ENCODE peak calls at places on chromosomes 6 and 20, in seven cellular contexts. I is cardiac fibroblast, E is A673, Q is AG10803, A is IMR-90, R is PC-9, O is dorsolateral prefrontal cortex. L is an unnamed sample.

GRCh38 chr20:13291167-13291566 is 70.1 kb downstream of the ISM1 start:
- DNase-seq in I (no peak), E (no peak), Q (no peak), A (no peak), R (no peak), O (no peak), L (no peak)

GRCh38 chr6:132598473-132598872 is 8.9 kb upstream of the TAAR5 start:
- DNase-seq in I (peak), E (peak), Q (no peak), A (no peak), R (peak), O (no peak), L (no peak)

GRCh38 chr6:70547905-70548304 is 18.8 kb upstream of the SDHAF4 start:
- DNase-seq in I (no peak), E (no peak), Q (no peak), A (no peak), R (no peak), O (no peak), L (no peak)

GRCh38 chr6:138099832-138100231 is 7.4 kb downstream of the PERP start:
- DNase-seq in I (peak), E (no peak), Q (peak), A (peak), R (peak), O (no peak), L (peak)

GRCh38 chr6:73657201-73657600 is 3.4 kb upstream of the SLC17A5 start:
- DNase-seq in I (no peak), E (no peak), Q (no peak), A (no peak), R (peak), O (no peak), L (no peak)

GRCh38 chr6:47715782-47716181 is 17.4 kb downstream of the ADGRF4 start:
- DNase-seq in I (no peak), E (no peak), Q (no peak), A (no peak), R (no peak), O (no peak), L (no peak)

GRCh38 chr6:1670711-1671462 is 61.2 kb downstream of the FOXC1 start:
- DNase-seq in I (peak), E (no peak), Q (no peak), A (peak), R (peak), O (no peak), L (peak)

GRCh38 chr6:96700931-96701330 is 136.3 kb downstream of the GPR63 start:
- DNase-seq in I (no peak), E (peak), Q (no peak), A (no peak), R (no peak), O (no peak), L (no peak)

GRCh38 chr20:24034820-24035219 is 46.2 kb upstream of the GGTLC1 start:
- DNase-seq in I (peak), E (no peak), Q (peak), A (no peak), R (peak), O (no peak), L (no peak)

GRCh38 chr6:70667256-70667710 is 400 bp upstream of the SMAP1 start:
- DNase-seq in I (no peak), E (no peak), Q (no peak), A (no peak), R (no peak), O (no peak), L (no peak)

GRCh38 chr6:30345852-30346251 is 896 bp downstream of the RPP21 start:
- DNase-seq in I (no peak), E (no peak), Q (no peak), A (no peak), R (no peak), O (no peak), L (no peak)

GRCh38 chr20:57024849-57025248 is 241.6 kb downstream of the BMP7 start:
- DNase-seq in I (no peak), E (no peak), Q (no peak), A (no peak), R (no peak), O (no peak), L (no peak)

GRCh38 chr6:140281236-140281635 is 906.8 kb upstream of the CITED2 start:
- DNase-seq in I (no peak), E (no peak), Q (no peak), A (peak), R (no peak), O (no peak), L (no peak)

GRCh38 chr6:1527098-1527497 is 82.6 kb upstream of the FOXC1 start:
- DNase-seq in I (peak), E (no peak), Q (peak), A (peak), R (no peak), O (peak), L (peak)

GRCh38 chr20:48638546-48638945 is 189.3 kb downstream of the PREX1 start:
- DNase-seq in I (peak), E (no peak), Q (peak), A (peak), R (peak), O (no peak), L (peak)

GRCh38 chr6:81088133-81088532 is 664.3 kb downstream of the TENT5A start:
- DNase-seq in I (no peak), E (no peak), Q (no peak), A (no peak), R (no peak), O (no peak), L (no peak)

GRCh38 chr6:130517444-130517931 is 151.7 kb downstream of the TMEM200A start:
- DNase-seq in I (peak), E (no peak), Q (peak), A (peak), R (peak), O (no peak), L (no peak)

GRCh38 chr6:169161572-169162167 is 92.0 kb downstream of the THBS2 start:
- DNase-seq in I (no peak), E (no peak), Q (no peak), A (peak), R (no peak), O (no peak), L (no peak)

GRCh38 chr20:44613575-44613974 is 31.2 kb downstream of the PKIG start:
- DNase-seq in I (no peak), E (no peak), Q (no peak), A (no peak), R (no peak), O (no peak), L (no peak)

GRCh38 chr6:158024566-158025297 is 43.1 kb downstream of the SYNJ2 start:
- DNase-seq in I (no peak), E (no peak), Q (no peak), A (peak), R (no peak), O (no peak), L (no peak)

GRCh38 chr6:166464068-166464410 is 81.3 kb upstream of the MPC1 start:
- DNase-seq in I (no peak), E (no peak), Q (no peak), A (no peak), R (no peak), O (no peak), L (no peak)

GRCh38 chr6:30787954-30788353 is 43.6 kb upstream of the IER3 start:
- DNase-seq in I (no peak), E (no peak), Q (peak), A (no peak), R (no peak), O (no peak), L (no peak)

GRCh38 chr6:125780540-125781306 is 10.0 kb upstream of the NCOA7 start:
- DNase-seq in I (peak), E (peak), Q (peak), A (peak), R (peak), O (no peak), L (peak)

GRCh38 chr6:18997375-18997826 is 610.3 kb downstream of the RNF144B start:
- DNase-seq in I (peak), E (peak), Q (peak), A (peak), R (peak), O (no peak), L (peak)

GRCh38 chr6:10719386-10720228 is 3.3 kb upstream of the TMEM14C start:
- DNase-seq in I (peak), E (peak), Q (peak), A (no peak), R (peak), O (no peak), L (peak)

GRCh38 chr6:14638932-14639875 is 521.6 kb downstream of the CD83 start:
- DNase-seq in I (peak), E (peak), Q (peak), A (peak), R (no peak), O (no peak), L (peak)

GRCh38 chr20:63309261-63310071 is 16.5 kb downstream of the COL20A1 start:
- DNase-seq in I (peak), E (peak), Q (peak), A (peak), R (no peak), O (peak), L (peak)

GRCh38 chr6:121436966-121437756 is 1.7 kb downstream of the GJA1 start:
- DNase-seq in I (peak), E (peak), Q (peak), A (peak), R (no peak), O (no peak), L (peak)

GRCh38 chr6:127120109-127120786 is 1.8 kb downstream of the RSPO3 start:
- DNase-seq in I (no peak), E (peak), Q (no peak), A (no peak), R (no peak), O (no peak), L (no peak)

GRCh38 chr20:36470482-36471062 is 70.7 kb upstream of the MYL9 start:
- DNase-seq in I (no peak), E (no peak), Q (no peak), A (no peak), R (no peak), O (no peak), L (no peak)

GRCh38 chr6:141682391-141682790 is 450.3 kb upstream of the GJE1 start:
- DNase-seq in I (no peak), E (no peak), Q (peak), A (no peak), R (no peak), O (no peak), L (no peak)

GRCh38 chr20:44695295-44696230 is 19.6 kb upstream of the CCN5 start:
- DNase-seq in I (peak), E (no peak), Q (peak), A (peak), R (no peak), O (no peak), L (peak)

GRCh38 chr6:21033095-21033494 is 498.8 kb downstream of the CDKAL1 start:
- DNase-seq in I (no peak), E (no peak), Q (peak), A (no peak), R (no peak), O (no peak), L (no peak)
- TF ChIP-seq CTCF in I (no peak), E (no peak), Q (no peak), A (no peak), R (no peak), O (no peak), L (no peak)

GRCh38 chr6:41723936-41724637 is 11.3 kb downstream of the TFEB start:
- DNase-seq in I (no peak), E (no peak), Q (no peak), A (no peak), R (no peak), O (no peak), L (no peak)
- H3K4me3 ChIP-seq in I (no peak), E (no peak), Q (no peak), A (no peak), R (no peak), O (no peak), L (no peak)

GRCh38 chr6:24105146-24105545 is 20.9 kb upstream of the NRSN1 start:
- DNase-seq in I (no peak), E (no peak), Q (no peak), A (no peak), R (no peak), O (no peak), L (no peak)
- TF ChIP-seq CTCF in I (no peak), E (no peak), Q (no peak), A (no peak), R (no peak), O (no peak), L (no peak)

DNA sequence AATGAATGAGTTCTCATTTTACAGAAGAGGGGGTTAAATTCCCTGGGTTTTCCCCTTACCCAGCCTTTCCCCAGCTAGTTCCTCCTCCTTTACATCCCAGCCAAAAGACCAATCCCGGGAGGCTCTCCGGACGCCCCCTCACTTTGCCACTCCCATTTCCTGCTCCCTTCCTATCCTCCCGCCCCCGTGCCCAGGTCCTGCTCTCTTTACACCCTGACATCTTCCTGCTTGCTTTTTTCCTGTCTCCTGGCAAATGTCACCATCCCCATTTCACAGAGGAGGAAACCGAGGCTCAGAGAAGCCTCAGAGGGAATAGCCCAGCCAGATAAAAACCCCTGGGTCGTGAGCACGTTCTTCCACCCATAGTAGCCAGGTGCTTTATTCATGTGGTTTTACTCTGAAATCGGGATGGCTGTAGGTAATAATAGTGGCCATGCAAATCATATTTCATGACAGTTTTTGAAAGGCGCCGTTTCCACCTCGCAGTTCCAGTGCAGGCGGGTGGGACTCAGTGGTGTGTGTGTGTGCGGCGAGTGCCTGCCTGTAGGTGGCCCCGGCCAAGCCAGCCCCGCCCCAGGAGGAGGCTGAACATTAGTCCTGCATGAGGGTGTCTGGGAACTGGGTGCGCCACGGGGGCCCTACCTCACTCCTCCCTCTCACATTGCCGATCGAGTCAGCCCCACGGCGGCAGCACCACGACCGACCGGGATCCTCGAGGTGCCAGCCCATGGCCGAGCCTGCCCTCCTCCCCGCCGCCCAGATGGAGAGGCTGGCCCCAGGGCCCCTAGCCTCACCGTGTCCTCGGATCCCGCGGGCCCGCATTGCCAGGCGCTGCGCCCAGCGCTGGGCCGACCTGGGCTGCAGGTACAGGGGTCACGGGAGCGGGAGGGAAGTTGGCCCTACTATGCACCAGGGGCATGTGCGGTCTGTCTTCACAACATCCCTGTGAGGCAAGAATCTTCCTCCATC is at the start of gene ARHGAP40:
- DNase-seq in I (no peak), E (peak), Q (no peak), A (no peak), R (peak), O (no peak), L (no peak)
- H3K4me3 ChIP-seq in I (peak), E (no peak), Q (no peak), A (no peak), R (peak), O (no peak), L (no peak)

GRCh38 chr6:100678027-100678426 is 203.1 kb downstream of the ASCC3 start:
- DNase-seq in I (peak), E (peak), Q (no peak), A (peak), R (no peak), O (no peak), L (peak)
- TF ChIP-seq CTCF in I (no peak), E (peak), Q (peak), A (peak), R (peak), O (no peak), L (no peak)

DNA sequence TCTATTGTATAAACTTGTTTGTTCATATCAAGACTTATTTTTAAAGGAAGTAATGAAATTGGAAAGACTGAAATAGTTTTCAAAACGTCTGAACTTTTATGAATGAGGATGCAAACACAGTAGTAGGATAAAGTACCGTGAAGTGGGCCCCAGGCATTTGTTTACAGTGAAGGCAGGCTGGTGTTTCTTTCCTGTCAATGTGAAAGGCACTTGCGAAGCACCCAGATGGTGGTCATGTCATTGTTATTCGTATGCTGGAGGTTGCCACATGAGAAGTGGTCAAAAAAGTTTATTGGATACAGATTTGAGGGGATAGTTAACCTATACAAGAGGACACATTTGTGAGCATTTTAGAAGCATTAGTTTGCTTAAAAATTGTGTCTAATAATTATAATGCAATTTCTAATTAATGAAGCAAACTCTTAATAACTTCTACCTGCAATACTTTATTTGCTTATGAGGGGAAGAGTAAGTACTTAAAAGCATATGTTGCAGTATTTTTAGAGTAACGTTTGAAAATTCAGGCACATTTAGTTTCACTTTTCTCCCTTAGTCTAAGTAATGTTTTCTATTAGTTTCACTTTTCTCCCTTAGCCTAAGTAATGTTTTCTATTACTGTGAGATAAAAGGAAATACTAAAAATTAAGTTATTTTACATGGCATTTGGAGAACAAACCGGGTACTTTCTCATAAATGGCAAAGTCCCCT is 120.8 kb upstream of the CLDN20 start:
- DNase-seq in I (peak), E (no peak), Q (peak), A (peak), R (no peak), O (no peak), L (peak)
- H3K4me3 ChIP-seq in I (peak), E (no peak), Q (peak), A (peak), R (no peak), O (no peak), L (peak)

DNA sequence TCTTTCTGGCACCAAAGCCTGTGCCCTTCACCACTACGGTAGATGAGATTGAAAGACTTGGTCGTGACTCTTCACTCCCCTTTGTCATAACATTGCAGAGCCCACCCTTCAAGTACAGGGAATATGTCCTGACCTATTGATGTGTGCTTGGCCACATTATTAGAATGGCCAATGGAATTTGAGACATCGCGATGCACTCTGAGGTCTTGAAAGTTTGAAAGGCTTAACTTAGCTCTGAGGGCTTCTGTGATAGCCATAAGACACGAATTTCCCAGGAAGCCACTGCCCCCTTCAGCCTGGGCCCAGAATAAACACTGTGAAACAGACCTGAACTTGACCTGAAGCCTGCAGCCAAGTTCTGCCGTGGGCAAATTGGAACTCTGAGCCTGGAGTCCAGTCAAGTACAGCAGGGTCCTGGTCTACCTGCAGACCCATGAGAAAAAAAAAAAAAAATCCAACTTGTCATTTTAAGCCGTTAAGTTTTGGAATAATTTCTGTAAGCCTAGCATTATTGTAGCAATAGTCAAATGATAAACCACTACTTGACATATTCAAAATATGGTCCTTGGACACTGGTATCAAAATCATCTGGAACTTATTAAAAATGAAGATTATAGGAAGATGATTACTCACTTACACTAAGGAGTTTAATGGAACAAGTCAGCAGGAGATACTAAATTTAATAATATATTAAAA is 36.9 kb upstream of the TRAF3IP2 start:
- DNase-seq in I (peak), E (peak), Q (peak), A (peak), R (peak), O (peak), L (peak)
- TF ChIP-seq CTCF in I (peak), E (peak), Q (peak), A (peak), R (peak), O (peak), L (peak)

GRCh38 chr20:58513580-58514285 is 1.5 kb downstream of the APCDD1L start:
- DNase-seq in I (no peak), E (no peak), Q (no peak), A (no peak), R (no peak), O (no peak), L (no peak)

GRCh38 chr20:58514321-58515239 is 619 bp downstream of the APCDD1L start:
- DNase-seq in I (peak), E (no peak), Q (peak), A (peak), R (no peak), O (no peak), L (peak)

GRCh38 chr20:58518387-58518786 is 3.2 kb upstream of the APCDD1L start:
- DNase-seq in I (no peak), E (no peak), Q (no peak), A (no peak), R (no peak), O (no peak), L (no peak)

GRCh38 chr20:58512808-58513552 is 2.2 kb downstream of the APCDD1L start:
- DNase-seq in I (peak), E (no peak), Q (no peak), A (no peak), R (no peak), O (no peak), L (no peak)

GRCh38 chr20:58515240-58516212 is at the start of gene APCDD1L:
- DNase-seq in I (peak), E (no peak), Q (peak), A (peak), R (peak), O (no peak), L (peak)
- H3K4me3 ChIP-seq in I (peak), E (no peak), Q (peak), A (peak), R (peak), O (no peak), L (peak)

GRCh38 chr20:10445758-10446157 is 10.7 kb downstream of the SLX4IP start:
- DNase-seq in I (no peak), E (no peak), Q (no peak), A (no peak), R (no peak), O (no peak), L (no peak)

GRCh38 chr20:10453241-10453640 is 18.1 kb downstream of the SLX4IP start:
- DNase-seq in I (no peak), E (no peak), Q (no peak), A (no peak), R (no peak), O (no peak), L (no peak)

GRCh38 chr20:10448270-10449156 is 13.4 kb downstream of the SLX4IP start:
- DNase-seq in I (no peak), E (peak), Q (peak), A (peak), R (no peak), O (no peak), L (peak)

GRCh38 chr20:10447028-10447427 is 11.9 kb downstream of the SLX4IP start:
- DNase-seq in I (peak), E (peak), Q (peak), A (peak), R (peak), O (no peak), L (peak)

DNA sequence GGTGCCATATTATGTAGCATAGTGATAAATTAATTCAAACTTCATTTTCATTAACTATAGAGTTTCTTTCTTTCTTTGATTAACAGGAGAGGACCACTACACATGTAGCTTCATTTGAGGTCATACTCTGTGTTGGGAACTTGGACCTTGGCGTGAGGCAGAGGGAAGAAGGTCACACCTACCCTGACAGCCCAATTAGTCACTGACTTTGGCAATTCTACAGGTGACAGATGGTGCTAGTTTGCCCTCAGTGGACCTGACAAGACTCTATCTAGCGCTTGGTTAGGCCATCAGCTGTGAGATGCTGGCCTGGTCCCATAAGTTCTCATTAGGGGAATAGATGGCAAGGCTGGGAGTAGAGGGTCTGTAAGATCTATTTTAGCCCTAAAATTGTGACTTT is 14.2 kb downstream of the SLX4IP start:
- DNase-seq in I (no peak), E (no peak), Q (no peak), A (no peak), R (no peak), O (no peak), L (no peak)
- TF ChIP-seq CTCF in I (no peak), E (no peak), Q (no peak), A (no peak), R (no peak), O (no peak), L (no peak)